ENCODE peak calls at places on chromosomes 2 and 18, in eight cellular contexts. One of them, this sample, is unnamed.

GRCh38 chr2:102000813-102001766 is 9.3 kb downstream of the IL1R2 start:
- DNase-seq in stimulated activated naive B cell treated with anti-CD40 and anti-IgM and Interleukin-4, amounts not matched to agents 10 μg/mL and 1 μg/mL and 100 μg/mL, for 72 hours: no peak
- DNase-seq in endothelial cell: no peak
- DNase-seq in substantia nigra: no peak
- DNase-seq in CD4-positive, alpha-beta memory T cell: no peak
- DNase-seq in NCI-H1417 treated with DMSO at 0.1 percent for 48 hours: no peak
- DNase-seq in GM18507: no peak
- DNase-seq in stimulated activated CD8-positive, alpha-beta memory T cell treated with anti-CD3 and anti-CD28 coated beads, Interleukin-15, amount 100 ng/mL, for 24 hours: no peak
- DNase-seq in this sample: no peak

GRCh38 chr2:46802665-46803550 is 112.7 kb downstream of the MCFD2 start:
- DNase-seq in stimulated activated naive B cell treated with anti-CD40 and anti-IgM and Interleukin-4, amounts not matched to agents 10 μg/mL and 1 μg/mL and 100 μg/mL, for 72 hours: no peak
- DNase-seq in substantia nigra: no peak
- DNase-seq in endothelial cell: no peak
- DNase-seq in CD4-positive, alpha-beta memory T cell: no peak
- DNase-seq in GM18507: no peak
- DNase-seq in stimulated activated CD8-positive, alpha-beta memory T cell treated with anti-CD3 and anti-CD28 coated beads, Interleukin-15, amount 100 ng/mL, for 24 hours: no peak
- DNase-seq in NCI-H1417 treated with DMSO at 0.1 percent for 48 hours: no peak
- DNase-seq in this sample: no peak

GRCh38 chr18:80171190-80171872 is 62.3 kb downstream of the ADNP2 start:
- DNase-seq in GM18507: no peak
- DNase-seq in NCI-H1417 treated with DMSO at 0.1 percent for 48 hours: no peak
- DNase-seq in stimulated activated CD8-positive, alpha-beta memory T cell treated with anti-CD3 and anti-CD28 coated beads, Interleukin-15, amount 100 ng/mL, for 24 hours: peak; percentile 59
- DNase-seq in CD4-positive, alpha-beta memory T cell: no peak
- DNase-seq in endothelial cell: peak; percentile 71
- DNase-seq in substantia nigra: peak; percentile 37
- DNase-seq in stimulated activated naive B cell treated with anti-CD40 and anti-IgM and Interleukin-4, amounts not matched to agents 10 μg/mL and 1 μg/mL and 100 μg/mL, for 72 hours: no peak
- DNase-seq in this sample: peak; percentile 75

GRCh38 chr2:177592945-177593344 is 200.4 kb downstream of the AGPS start:
- DNase-seq in GM18507: no peak
- DNase-seq in substantia nigra: no peak
- DNase-seq in NCI-H1417 treated with DMSO at 0.1 percent for 48 hours: no peak
- DNase-seq in stimulated activated CD8-positive, alpha-beta memory T cell treated with anti-CD3 and anti-CD28 coated beads, Interleukin-15, amount 100 ng/mL, for 24 hours: no peak
- DNase-seq in endothelial cell: no peak
- DNase-seq in CD4-positive, alpha-beta memory T cell: no peak
- DNase-seq in stimulated activated naive B cell treated with anti-CD40 and anti-IgM and Interleukin-4, amounts not matched to agents 10 μg/mL and 1 μg/mL and 100 μg/mL, for 72 hours: no peak
- DNase-seq in this sample: no peak

GRCh38 chr2:11129598-11130449 is 25.4 kb upstream of the SLC66A3 start:
- DNase-seq in stimulated activated CD8-positive, alpha-beta memory T cell treated with anti-CD3 and anti-CD28 coated beads, Interleukin-15, amount 100 ng/mL, for 24 hours: peak; percentile 48
- DNase-seq in CD4-positive, alpha-beta memory T cell: peak; percentile 83
- DNase-seq in substantia nigra: no peak
- DNase-seq in GM18507: no peak
- DNase-seq in endothelial cell: peak; percentile 75
- DNase-seq in stimulated activated naive B cell treated with anti-CD40 and anti-IgM and Interleukin-4, amounts not matched to agents 10 μg/mL and 1 μg/mL and 100 μg/mL, for 72 hours: peak; percentile 34
- DNase-seq in NCI-H1417 treated with DMSO at 0.1 percent for 48 hours: peak; percentile 3
- DNase-seq in this sample: peak; percentile 50

GRCh38 chr2:18630101-18630500 is 40.7 kb upstream of the NT5C1B start:
- DNase-seq in substantia nigra: no peak
- DNase-seq in GM18507: no peak
- DNase-seq in NCI-H1417 treated with DMSO at 0.1 percent for 48 hours: no peak
- DNase-seq in stimulated activated naive B cell treated with anti-CD40 and anti-IgM and Interleukin-4, amounts not matched to agents 10 μg/mL and 1 μg/mL and 100 μg/mL, for 72 hours: no peak
- DNase-seq in CD4-positive, alpha-beta memory T cell: no peak
- DNase-seq in stimulated activated CD8-positive, alpha-beta memory T cell treated with anti-CD3 and anti-CD28 coated beads, Interleukin-15, amount 100 ng/mL, for 24 hours: no peak
- DNase-seq in endothelial cell: no peak
- DNase-seq in this sample: no peak

GRCh38 chr2:225670111-225670974 is 270.8 kb downstream of the NYAP2 start:
- DNase-seq in stimulated activated CD8-positive, alpha-beta memory T cell treated with anti-CD3 and anti-CD28 coated beads, Interleukin-15, amount 100 ng/mL, for 24 hours: no peak
- DNase-seq in stimulated activated naive B cell treated with anti-CD40 and anti-IgM and Interleukin-4, amounts not matched to agents 10 μg/mL and 1 μg/mL and 100 μg/mL, for 72 hours: no peak
- DNase-seq in GM18507: no peak
- DNase-seq in endothelial cell: no peak
- DNase-seq in substantia nigra: no peak
- DNase-seq in CD4-positive, alpha-beta memory T cell: no peak
- DNase-seq in NCI-H1417 treated with DMSO at 0.1 percent for 48 hours: peak; percentile 20
- DNase-seq in this sample: no peak

GRCh38 chr2:155384555-155385123 is 686.1 kb downstream of the KCNJ3 start:
- DNase-seq in substantia nigra: no peak
- DNase-seq in CD4-positive, alpha-beta memory T cell: no peak
- DNase-seq in stimulated activated CD8-positive, alpha-beta memory T cell treated with anti-CD3 and anti-CD28 coated beads, Interleukin-15, amount 100 ng/mL, for 24 hours: no peak
- DNase-seq in endothelial cell: no peak
- DNase-seq in GM18507: no peak
- DNase-seq in stimulated activated naive B cell treated with anti-CD40 and anti-IgM and Interleukin-4, amounts not matched to agents 10 μg/mL and 1 μg/mL and 100 μg/mL, for 72 hours: no peak
- DNase-seq in NCI-H1417 treated with DMSO at 0.1 percent for 48 hours: no peak
- DNase-seq in this sample: no peak

This sample was measured in GM12892.